ENCODE peak calls at places on chromosome 1, in four cellular contexts. One of them, this sample, is unnamed.

GRCh38 chr1:97013904-97014303 is 292.3 kb downstream of the PTBP2 start:
- DNase-seq in K562: no peak
- DNase-seq in HepG2: no peak
- DNase-seq in SK-N-SH: no peak
- DNase-seq in this sample: no peak

GRCh38 chr1:206693029-206693428 is 8.3 kb downstream of the MAPKAPK2 start:
- DNase-seq in SK-N-SH: no peak
- DNase-seq in K562: peak; percentile 22
- DNase-seq in HepG2: no peak
- DNase-seq in this sample: no peak

GRCh38 chr1:248872752-248873408 is 14.0 kb upstream of the ZNF692 start:
- DNase-seq in K562: peak; percentile 68
- DNase-seq in SK-N-SH: peak; percentile 68
- DNase-seq in HepG2: peak; percentile 80
- DNase-seq in this sample: peak; percentile 75

GRCh38 chr1:50620680-50621329 is 197.6 kb upstream of the DMRTA2 start:
- DNase-seq in K562: no peak
- DNase-seq in SK-N-SH: no peak
- DNase-seq in HepG2: peak; percentile 45
- DNase-seq in this sample: peak; percentile 32

GRCh38 chr1:227925582-227926198 is 22.0 kb downstream of the WNT9A start:
- DNase-seq in HepG2: no peak
- DNase-seq in SK-N-SH: no peak
- DNase-seq in K562: no peak
- DNase-seq in this sample: no peak

GRCh38 chr1:172662464-172663109 is 3.7 kb downstream of the FASLG start:
- DNase-seq in SK-N-SH: peak; percentile 43
- DNase-seq in K562: peak; percentile 22
- DNase-seq in HepG2: no peak
- DNase-seq in this sample: no peak

GRCh38 chr1:32612189-32612881 is 38.0 kb downstream of the ZBTB8OS start:
- DNase-seq in K562: peak; percentile 73
- DNase-seq in HepG2: peak; percentile 82
- DNase-seq in SK-N-SH: peak; percentile 94
- DNase-seq in this sample: peak; percentile 90

GRCh38 chr1:153533689-153534201 is 2.0 kb downstream of the S100A6 start:
- DNase-seq in K562: peak; percentile 54
- DNase-seq in SK-N-SH: no peak
- DNase-seq in HepG2: peak; percentile 39
- DNase-seq in this sample: no peak

GRCh38 chr1:6591222-6591621 is 11.4 kb downstream of the ZBTB48 start:
- DNase-seq in K562: no peak
- DNase-seq in HepG2: no peak
- DNase-seq in SK-N-SH: no peak
- DNase-seq in this sample: no peak

GRCh38 chr1:247007511-247008405 is at the start of gene ZNF695:
- DNase-seq in K562: peak; percentile 97
- DNase-seq in SK-N-SH: peak; percentile 98
- DNase-seq in HepG2: peak; percentile 97
- DNase-seq in this sample: peak; percentile 98

GRCh38 chr1:183571678-183572268 is 18.5 kb downstream of the NCF2 start:
- DNase-seq in K562: no peak
- DNase-seq in SK-N-SH: no peak
- DNase-seq in HepG2: no peak
- DNase-seq in this sample: no peak

GRCh38 chr1:26387447-26387846 is 14.9 kb upstream of the ZNF683 start:
- DNase-seq in HepG2: peak; percentile 85
- DNase-seq in K562: peak; percentile 3
- DNase-seq in SK-N-SH: no peak
- DNase-seq in this sample: no peak

GRCh38 chr1:181061891-181062777 is 26.4 kb upstream of the IER5 start:
- DNase-seq in HepG2: no peak
- DNase-seq in K562: no peak
- DNase-seq in SK-N-SH: no peak
- DNase-seq in this sample: no peak

GRCh38 chr1:86972262-86972661 is 57.8 kb downstream of the HS2ST1 start:
- DNase-seq in SK-N-SH: no peak
- DNase-seq in HepG2: no peak
- DNase-seq in K562: no peak
- DNase-seq in this sample: no peak

GRCh38 chr1:206729050-206729449 is 41.5 kb upstream of the IL19 start:
- DNase-seq in HepG2: no peak
- DNase-seq in SK-N-SH: no peak
- DNase-seq in K562: no peak
- DNase-seq in this sample: no peak

GRCh38 chr1:7516341-7516740 is 254.8 kb upstream of the VAMP3 start:
- DNase-seq in HepG2: no peak
- DNase-seq in K562: no peak
- DNase-seq in SK-N-SH: peak; percentile 76
- DNase-seq in this sample: peak; percentile 57

GRCh38 chr1:40762144-40762923 is 21.3 kb upstream of the KCNQ4 start:
- DNase-seq in HepG2: no peak
- DNase-seq in SK-N-SH: no peak
- DNase-seq in K562: no peak
- DNase-seq in this sample: no peak

GRCh38 chr1:171780583-171781166 is 785 bp upstream of the METTL13 start:
- DNase-seq in K562: no peak
- DNase-seq in SK-N-SH: no peak
- DNase-seq in HepG2: no peak
- DNase-seq in this sample: no peak

GRCh38 chr1:32266926-32267645 is 16.0 kb downstream of the LCK start:
- DNase-seq in SK-N-SH: no peak
- DNase-seq in K562: no peak
- DNase-seq in HepG2: peak; percentile 39
- DNase-seq in this sample: no peak

GRCh38 chr1:53369761-53370160 is 41.9 kb upstream of the LRP8 start:
- DNase-seq in K562: no peak
- DNase-seq in SK-N-SH: no peak
- DNase-seq in HepG2: no peak
- DNase-seq in this sample: no peak

GRCh38 chr1:160400646-160401486 is 502 bp downstream of the VANGL2 start:
- DNase-seq in K562: peak; percentile 42
- DNase-seq in SK-N-SH: peak; percentile 86
- DNase-seq in HepG2: no peak
- DNase-seq in this sample: peak; percentile 65

DNA sequence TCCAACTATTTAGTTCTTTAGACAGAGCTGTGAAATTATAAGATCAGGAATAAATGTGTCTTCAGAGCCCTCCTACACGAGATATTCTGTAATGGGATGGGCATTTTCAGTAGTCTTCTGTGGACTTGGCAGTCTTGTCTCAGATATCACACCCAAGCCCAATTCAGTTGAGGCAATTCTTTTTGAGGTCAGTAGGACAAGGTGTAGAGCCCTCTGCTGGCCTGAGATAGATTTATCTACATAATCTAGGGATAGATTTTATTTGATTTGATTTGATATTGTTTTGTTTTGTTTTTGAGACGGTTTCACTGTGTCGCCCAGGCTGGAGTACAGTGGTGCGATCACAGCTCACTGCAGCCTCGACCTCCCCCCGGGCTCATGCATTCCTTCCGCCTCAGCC is 77.5 kb downstream of the FMN2 start:
- DNase-seq in HepG2: no peak
- DNase-seq in SK-N-SH: no peak
- DNase-seq in K562: no peak
- DNase-seq in this sample: no peak
- TF ChIP-seq FOXJ3 in HepG2: no peak
- TF ChIP-seq FOXJ3 in SK-N-SH: no peak
- TF ChIP-seq FOXJ3 in K562: no peak
- TF ChIP-seq FOXJ3 in this sample: no peak

DNA sequence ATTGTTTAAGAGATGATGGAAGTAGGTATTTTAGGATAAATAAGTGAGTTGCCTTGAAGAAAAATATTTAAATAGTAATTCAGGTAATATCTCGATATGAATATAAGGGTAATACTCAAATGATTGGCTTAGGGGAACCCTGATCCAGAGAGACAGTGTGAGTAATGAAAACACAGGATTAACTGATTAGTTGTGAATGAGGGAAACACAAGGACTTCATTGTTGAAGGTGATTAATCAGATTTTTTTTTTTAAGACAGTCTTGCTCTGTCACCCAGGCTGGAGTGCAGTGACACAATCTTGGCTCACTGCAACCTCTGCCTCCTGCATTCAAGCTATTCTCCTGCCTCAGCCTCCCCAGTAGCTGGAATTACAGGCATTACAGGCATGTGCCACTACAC is 12.7 kb downstream of the SLC25A33 start:
- DNase-seq in K562: no peak
- DNase-seq in SK-N-SH: no peak
- DNase-seq in HepG2: no peak
- DNase-seq in this sample: no peak
- TF ChIP-seq FOXJ3 in K562: no peak
- TF ChIP-seq FOXJ3 in SK-N-SH: no peak
- TF ChIP-seq FOXJ3 in HepG2: no peak
- TF ChIP-seq FOXJ3 in this sample: no peak

GRCh38 chr1:152442765-152443164 is 28.7 kb upstream of the CRNN start:
- DNase-seq in HepG2: no peak
- DNase-seq in SK-N-SH: no peak
- DNase-seq in K562: no peak
- DNase-seq in this sample: no peak
- TF ChIP-seq FOXJ3 in HepG2: no peak
- TF ChIP-seq FOXJ3 in SK-N-SH: no peak
- TF ChIP-seq FOXJ3 in K562: no peak
- TF ChIP-seq FOXJ3 in this sample: no peak

GRCh38 chr1:161952603-161953172 is 71.0 kb downstream of the OLFML2B start:
- DNase-seq in K562: no peak
- DNase-seq in SK-N-SH: no peak
- DNase-seq in HepG2: no peak
- DNase-seq in this sample: no peak
- TF ChIP-seq FOXJ3 in K562: no peak
- TF ChIP-seq FOXJ3 in SK-N-SH: no peak
- TF ChIP-seq FOXJ3 in HepG2: no peak
- TF ChIP-seq FOXJ3 in this sample: no peak

DNA sequence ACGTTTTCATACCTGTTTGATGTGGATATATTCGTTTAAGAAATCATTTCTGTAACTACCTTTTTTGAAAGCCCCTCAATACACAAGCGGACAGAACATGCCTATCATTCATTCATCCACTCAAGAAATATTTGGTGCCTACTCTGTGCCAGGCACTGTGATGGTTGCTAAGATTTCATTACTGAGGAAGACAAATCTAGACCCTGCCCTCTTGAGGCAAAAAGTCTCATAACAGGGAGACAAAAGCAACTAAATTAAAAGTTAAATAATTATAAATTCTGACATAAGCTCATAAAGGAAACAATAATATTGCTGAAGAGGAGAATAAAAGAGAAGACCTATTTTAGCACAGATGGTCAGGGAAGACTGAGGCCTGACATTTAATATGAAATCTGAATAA is 203.5 kb upstream of the ZNHIT6 start:
- DNase-seq in SK-N-SH: no peak
- DNase-seq in HepG2: no peak
- DNase-seq in K562: no peak
- DNase-seq in this sample: no peak
- TF ChIP-seq FOXJ3 in SK-N-SH: no peak
- TF ChIP-seq FOXJ3 in HepG2: no peak
- TF ChIP-seq FOXJ3 in K562: no peak
- TF ChIP-seq FOXJ3 in this sample: no peak